ENCODE peak calls at places on chromosomes 12 and 14, in nine cellular contexts. Z is omental fat pad; U is fibroblast of lung; Y is MCF 10A; H is naive thymus-derived CD8-positive, alpha-beta T cell; C is M059J; W is A172; E is HCEC 1CT; M is iris pigment epithelial cell. G is an unnamed sample.

GRCh38 chr12:2535583-2536187 is 259.1 kb upstream of the FKBP4 start:
- DNase-seq in Z (no peak), U (no peak), Y (no peak), H (no peak), C (peak), W (peak), E (no peak), M (peak), G (peak)

GRCh38 chr12:105955608-105955931 is 183.2 kb downstream of the NUAK1 start:
- DNase-seq in Z (no peak), U (no peak), Y (no peak), H (no peak), C (no peak), W (no peak), E (no peak), M (no peak), G (no peak)

GRCh38 chr12:96219700-96220206 is 25.6 kb downstream of the ELK3 start:
- DNase-seq in Z (no peak), U (peak), Y (peak), H (no peak), C (peak), W (peak), E (peak), M (peak), G (peak)

GRCh38 chr14:77890873-77891272 is 91.0 kb downstream of the ADCK1 start:
- DNase-seq in Z (no peak), U (no peak), Y (no peak), H (no peak), C (no peak), W (no peak), E (no peak), M (no peak), G (no peak)

GRCh38 chr14:38197001-38197760 is 10.5 kb upstream of the SSTR1 start:
- DNase-seq in Z (no peak), U (peak), Y (peak), H (no peak), C (no peak), W (no peak), E (peak), M (peak), G (no peak)

GRCh38 chr12:6942331-6942665 is 1.3 kb upstream of the RNU7-1 start:
- DNase-seq in Z (no peak), U (peak), Y (no peak), H (no peak), C (peak), W (no peak), E (no peak), M (no peak), G (no peak)

GRCh38 chr12:115337693-115338543 is 653.9 kb upstream of the TBX3 start:
- DNase-seq in Z (no peak), U (peak), Y (peak), H (no peak), C (peak), W (peak), E (peak), M (peak), G (peak)

GRCh38 chr14:68820119-68820518 is 27.3 kb upstream of the ZFP36L1 start:
- DNase-seq in Z (no peak), U (no peak), Y (no peak), H (no peak), C (no peak), W (no peak), E (no peak), M (no peak), G (no peak)

GRCh38 chr12:122282066-122282465 is 15.8 kb upstream of the VPS33A start:
- DNase-seq in Z (no peak), U (peak), Y (peak), H (no peak), C (peak), W (peak), E (peak), M (peak), G (peak)

GRCh38 chr12:44875417-44875953 is 630 bp downstream of the NELL2 start:
- DNase-seq in Z (no peak), U (no peak), Y (no peak), H (peak), C (no peak), W (no peak), E (no peak), M (no peak), G (no peak)

GRCh38 chr14:30868736-30869135 is 5.6 kb upstream of the COCH start:
- DNase-seq in Z (no peak), U (no peak), Y (no peak), H (no peak), C (no peak), W (no peak), E (no peak), M (no peak), G (no peak)

GRCh38 chr12:20154060-20154459 is 214.3 kb upstream of the PDE3A start:
- DNase-seq in Z (no peak), U (peak), Y (no peak), H (no peak), C (peak), W (no peak), E (peak), M (peak), G (peak)

GRCh38 chr14:37056473-37056872 is 115.9 kb downstream of the SLC25A21 start:
- DNase-seq in Z (no peak), U (peak), Y (peak), H (no peak), C (peak), W (peak), E (peak), M (peak), G (peak)

GRCh38 chr12:84637926-84638325 is 274.7 kb downstream of the SLC6A15 start:
- DNase-seq in Z (no peak), U (peak), Y (no peak), H (no peak), C (peak), W (no peak), E (no peak), M (peak), G (peak)

GRCh38 chr14:54866588-54866987 is 36.0 kb downstream of the GCH1 start:
- DNase-seq in Z (no peak), U (no peak), Y (no peak), H (no peak), C (peak), W (no peak), E (peak), M (no peak), G (peak)

GRCh38 chr12:43836455-43836989 is 641 bp downstream of the TMEM117 start:
- DNase-seq in Z (no peak), U (peak), Y (peak), H (no peak), C (peak), W (no peak), E (no peak), M (peak), G (peak)

GRCh38 chr12:104370989-104371870 is 67.7 kb downstream of the EID3 start:
- DNase-seq in Z (no peak), U (peak), Y (peak), H (no peak), C (peak), W (peak), E (peak), M (peak), G (no peak)

GRCh38 chr12:64781374-64782029 is 22.3 kb upstream of the GNS start:
- DNase-seq in Z (no peak), U (peak), Y (peak), H (no peak), C (peak), W (no peak), E (no peak), M (no peak), G (no peak)